ENCODE peak calls at places on chromosome 13, in four cellular contexts. One of them, this sample, is unnamed.

GRCh38 chr13:92530364-92530763 is 696.2 kb upstream of the GPC6 start:
- DNase-seq in astrocyte: no peak
- DNase-seq in AG10803: no peak
- DNase-seq in pancreas: no peak
- DNase-seq in this sample: no peak

GRCh38 chr13:69882451-69882850 is 225.2 kb upstream of the ATXN8OS start:
- DNase-seq in astrocyte: no peak
- DNase-seq in AG10803: no peak
- DNase-seq in pancreas: no peak
- DNase-seq in this sample: no peak

GRCh38 chr13:29587645-29588044 is 7.8 kb downstream of the SLC7A1 start:
- DNase-seq in AG10803: no peak
- DNase-seq in pancreas: no peak
- DNase-seq in astrocyte: peak
- DNase-seq in this sample: no peak

GRCh38 chr13:77362166-77362565 is 35.3 kb upstream of the MYCBP2 start:
- DNase-seq in AG10803: no peak
- DNase-seq in astrocyte: no peak
- DNase-seq in pancreas: no peak
- DNase-seq in this sample: no peak

GRCh38 chr13:30143671-30144400 is 163.5 kb downstream of the KATNAL1 start:
- DNase-seq in pancreas: no peak
- DNase-seq in astrocyte: peak
- DNase-seq in AG10803: peak
- DNase-seq in this sample: peak

GRCh38 chr13:29771247-29771646 is 79.2 kb downstream of the UBL3 start:
- DNase-seq in astrocyte: peak
- DNase-seq in AG10803: peak
- DNase-seq in pancreas: no peak
- DNase-seq in this sample: peak

GRCh38 chr13:19764237-19764636 is 18.5 kb downstream of the PSPC1 start:
- DNase-seq in astrocyte: no peak
- DNase-seq in pancreas: no peak
- DNase-seq in AG10803: no peak
- DNase-seq in this sample: no peak

GRCh38 chr13:36026556-36026955 is 104.6 kb downstream of the DCLK1 start:
- DNase-seq in astrocyte: no peak
- DNase-seq in AG10803: no peak
- DNase-seq in pancreas: no peak
- DNase-seq in this sample: no peak

GRCh38 chr13:111626371-111627305 is 306.2 kb downstream of the TEX29 start:
- DNase-seq in pancreas: no peak
- DNase-seq in AG10803: no peak
- DNase-seq in astrocyte: no peak
- DNase-seq in this sample: no peak

GRCh38 chr13:50126378-50127016 is 111.3 kb downstream of the KCNRG start:
- DNase-seq in pancreas: no peak
- DNase-seq in AG10803: peak
- DNase-seq in astrocyte: no peak
- DNase-seq in this sample: peak

GRCh38 chr13:45658586-45659235 is 43.2 kb upstream of the ERICH6B start:
- DNase-seq in astrocyte: peak
- DNase-seq in pancreas: no peak
- DNase-seq in AG10803: peak
- DNase-seq in this sample: peak

GRCh38 chr13:31007392-31007791 is 74.9 kb downstream of the TEX26 start:
- DNase-seq in pancreas: no peak
- DNase-seq in astrocyte: no peak
- DNase-seq in AG10803: no peak
- DNase-seq in this sample: no peak

GRCh38 chr13:19713186-19713965 is 69.4 kb downstream of the PSPC1 start:
- DNase-seq in pancreas: no peak
- DNase-seq in AG10803: peak
- DNase-seq in astrocyte: peak
- DNase-seq in this sample: peak

DNA sequence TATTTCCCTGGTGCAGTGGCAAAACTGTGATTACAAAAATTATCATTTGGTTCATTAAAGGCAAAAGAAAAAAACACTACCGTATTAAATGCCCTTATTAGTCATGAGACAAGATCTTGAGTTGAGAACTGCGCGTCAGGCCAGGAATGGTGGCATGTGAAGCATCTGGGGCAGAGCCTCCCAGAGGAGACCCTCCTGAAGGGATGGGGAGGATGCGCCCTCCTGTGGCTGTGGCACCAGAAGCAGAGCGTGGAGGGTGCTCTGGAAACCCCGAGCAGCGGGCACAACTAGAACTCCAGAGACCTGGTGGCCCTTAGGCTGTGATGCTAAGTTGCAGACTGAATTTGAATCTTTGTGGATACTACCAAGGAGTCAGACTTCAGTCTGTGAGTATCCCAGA is 11.5 kb downstream of the CUL4A start:
- DNase-seq in pancreas: no peak
- DNase-seq in astrocyte: peak
- DNase-seq in AG10803: peak
- DNase-seq in this sample: peak
- TF ChIP-seq CTCF in pancreas: no peak
- TF ChIP-seq CTCF in astrocyte: no peak
- TF ChIP-seq CTCF in AG10803: peak
- TF ChIP-seq CTCF in this sample: peak

GRCh38 chr13:71477735-71478134 is 389.3 kb downstream of the DACH1 start:
- DNase-seq in pancreas: no peak
- DNase-seq in AG10803: no peak
- DNase-seq in astrocyte: no peak
- DNase-seq in this sample: peak
- TF ChIP-seq CTCF in pancreas: no peak
- TF ChIP-seq CTCF in AG10803: no peak
- TF ChIP-seq CTCF in astrocyte: peak
- TF ChIP-seq CTCF in this sample: peak

GRCh38 chr13:114151565-114152284 is 19.3 kb upstream of the RASA3 start:
- DNase-seq in pancreas: no peak
- DNase-seq in astrocyte: no peak
- DNase-seq in AG10803: no peak
- DNase-seq in this sample: no peak
- TF ChIP-seq CTCF in pancreas: no peak
- TF ChIP-seq CTCF in astrocyte: no peak
- TF ChIP-seq CTCF in AG10803: no peak
- TF ChIP-seq CTCF in this sample: no peak

GRCh38 chr13:110323172-110323851 is 16.2 kb downstream of the COL4A2 start:
- DNase-seq in pancreas: no peak
- DNase-seq in AG10803: peak
- DNase-seq in astrocyte: peak
- DNase-seq in this sample: peak
- TF ChIP-seq CTCF in pancreas: no peak
- TF ChIP-seq CTCF in AG10803: peak
- TF ChIP-seq CTCF in astrocyte: peak
- TF ChIP-seq CTCF in this sample: peak

GRCh38 chr13:24985102-24985501 is 110.8 kb upstream of the PABPC3 start:
- DNase-seq in AG10803: no peak
- DNase-seq in pancreas: no peak
- DNase-seq in astrocyte: no peak
- DNase-seq in this sample: no peak
- TF ChIP-seq CTCF in AG10803: no peak
- TF ChIP-seq CTCF in pancreas: no peak
- TF ChIP-seq CTCF in astrocyte: no peak
- TF ChIP-seq CTCF in this sample: no peak

GRCh38 chr13:94362411-94362909 is 117.0 kb downstream of the DCT start:
- DNase-seq in pancreas: peak
- DNase-seq in AG10803: peak
- DNase-seq in astrocyte: peak
- DNase-seq in this sample: peak
- TF ChIP-seq CTCF in pancreas: peak
- TF ChIP-seq CTCF in AG10803: peak
- TF ChIP-seq CTCF in astrocyte: peak
- TF ChIP-seq CTCF in this sample: peak

DNA sequence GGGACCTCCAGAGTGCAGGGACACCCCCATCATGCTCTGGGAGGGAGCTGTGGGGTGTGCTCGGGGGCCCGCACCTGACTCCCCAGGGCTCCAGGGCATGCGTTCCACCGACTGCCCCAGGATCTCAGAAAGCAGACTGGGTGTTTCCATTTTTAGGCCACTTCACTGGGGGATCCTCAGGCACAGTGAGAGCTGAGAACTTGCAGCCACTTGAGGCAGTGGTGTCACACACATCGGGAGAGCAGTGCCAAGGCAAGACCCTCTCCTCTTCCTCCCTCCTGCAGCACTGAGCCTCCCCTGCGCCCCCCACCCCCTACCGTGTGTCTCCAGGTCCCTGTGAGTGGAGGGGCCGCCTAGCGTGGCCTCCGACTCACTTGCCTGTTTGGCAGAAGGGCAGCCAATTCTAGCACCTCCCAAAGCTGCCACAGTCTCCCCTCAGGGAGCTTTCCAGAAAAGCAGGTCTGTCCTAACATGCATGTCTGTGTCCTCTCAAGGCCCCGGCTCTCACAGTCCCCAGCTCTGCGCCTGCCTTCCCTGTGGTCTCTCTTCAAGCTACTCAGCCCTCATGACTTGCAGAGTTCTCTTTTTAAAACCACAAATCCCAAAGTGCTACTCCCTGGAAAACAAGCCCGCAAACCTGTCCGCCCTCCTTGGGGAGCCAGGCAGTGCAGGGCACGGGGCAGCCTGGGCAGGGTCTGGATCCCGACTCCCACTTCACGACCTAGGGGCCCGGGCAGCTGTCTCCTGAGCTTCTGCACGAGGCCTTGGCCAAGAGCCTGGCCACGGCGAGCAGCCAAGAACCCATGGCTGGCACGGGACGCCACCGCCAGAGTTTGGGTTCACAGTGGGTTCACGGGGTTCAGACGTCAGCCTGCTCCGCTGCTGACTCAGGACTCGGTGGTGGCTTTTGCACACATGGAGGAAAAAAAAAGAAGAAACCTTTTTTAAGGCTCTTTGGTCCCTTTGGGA is 94.1 kb downstream of the STK24 start:
- DNase-seq in astrocyte: peak
- DNase-seq in AG10803: peak
- DNase-seq in pancreas: peak
- DNase-seq in this sample: peak
- TF ChIP-seq CTCF in astrocyte: no peak
- TF ChIP-seq CTCF in AG10803: peak
- TF ChIP-seq CTCF in pancreas: no peak
- TF ChIP-seq CTCF in this sample: no peak